ENCODE peak calls at places on chromosome 7, in ten cellular contexts. W, L, Z, P, G, C, T, A, H and V are unnamed samples.

GRCh38 chr7:102432476-102433318 is 678 bp upstream of the ORAI2 start:
- DNase-seq in W (no peak), L (no peak), Z (no peak), P (no peak), G (no peak), C (no peak), T (no peak), A (no peak), H (no peak), V (no peak)

GRCh38 chr7:112452102-112452888 is 2.0 kb downstream of the IFRD1 start:
- DNase-seq in W (no peak), L (no peak), Z (no peak), P (peak), G (no peak), C (no peak), T (peak), A (peak), H (peak), V (no peak)

GRCh38 chr7:143372070-143372469 is 9.1 kb upstream of the ZYX start:
- DNase-seq in W (no peak), L (peak), Z (peak), P (no peak), G (no peak), C (no peak), T (peak), A (no peak), H (no peak), V (no peak)

GRCh38 chr7:21066221-21066620 is 279.5 kb upstream of the SP8 start:
- DNase-seq in W (no peak), L (no peak), Z (no peak), P (no peak), G (no peak), C (no peak), T (no peak), A (no peak), H (no peak), V (no peak)

GRCh38 chr7:111138196-111138569 is 47.3 kb downstream of the LRRN3 start:
- DNase-seq in W (no peak), L (no peak), Z (no peak), P (peak), G (no peak), C (peak), T (no peak), A (no peak), H (peak), V (no peak)

GRCh38 chr7:125396466-125397151 is 467.0 kb upstream of the POT1 start:
- DNase-seq in W (no peak), L (no peak), Z (no peak), P (no peak), G (no peak), C (no peak), T (no peak), A (no peak), H (no peak), V (no peak)

GRCh38 chr7:118129037-118129436 is 54.9 kb upstream of the LSM8 start:
- DNase-seq in W (no peak), L (no peak), Z (no peak), P (no peak), G (no peak), C (no peak), T (no peak), A (no peak), H (no peak), V (no peak)

GRCh38 chr7:139108256-139109187 is 998 bp downstream of the ZC3HAV1 start:
- DNase-seq in W (no peak), L (no peak), Z (peak), P (peak), G (no peak), C (no peak), T (peak), A (peak), H (peak), V (no peak)

GRCh38 chr7:884191-885003 is 8.0 kb downstream of the GET4 start:
- DNase-seq in W (no peak), L (no peak), Z (no peak), P (no peak), G (no peak), C (no peak), T (peak), A (no peak), H (no peak), V (peak)

GRCh38 chr7:101884671-101885596 is 67.5 kb downstream of the CUX1 start:
- DNase-seq in W (no peak), L (no peak), Z (no peak), P (no peak), G (no peak), C (no peak), T (no peak), A (no peak), H (no peak), V (no peak)

GRCh38 chr7:33886100-33886623 is 19.2 kb upstream of the BMPER start:
- DNase-seq in W (no peak), L (no peak), Z (no peak), P (no peak), G (no peak), C (no peak), T (no peak), A (peak), H (no peak), V (no peak)

GRCh38 chr7:45111298-45112223 is at the start of gene TBRG4:
- DNase-seq in W (peak), L (peak), Z (peak), P (peak), G (peak), C (peak), T (peak), A (peak), H (peak), V (peak)

GRCh38 chr7:30406664-30407425 is 71.7 kb downstream of the NOD1 start:
- DNase-seq in W (no peak), L (no peak), Z (no peak), P (peak), G (no peak), C (no peak), T (no peak), A (no peak), H (no peak), V (no peak)

GRCh38 chr7:111025013-111025412 is 65.9 kb upstream of the LRRN3 start:
- DNase-seq in W (no peak), L (no peak), Z (no peak), P (no peak), G (no peak), C (no peak), T (no peak), A (no peak), H (no peak), V (no peak)